ENCODE peak calls at places on chromosomes 6 and 20, in five cellular contexts. E, C, N, S and K are unnamed samples. For H4K20me1, the result is how much of the 10 kb centered on the place peaks cover.

GRCh38 chr6:7252390-7252789 is 60.6 kb downstream of the SSR1 start:
- DNase-seq in N (no peak), C (no peak), E (no peak), S (no peak), K (no peak)

GRCh38 chr6:143863754-143864153 is 520 bp upstream of the ZC2HC1B start:
- DNase-seq in N (no peak), S (no peak), C (no peak), E (no peak), K (no peak)

GRCh38 chr6:53326372-53327016 is 22.3 kb downstream of the ELOVL5 start:
- DNase-seq in S (peak), N (no peak), C (peak), E (no peak), K (peak)

GRCh38 chr6:105981002-105981887 is 104.9 kb upstream of the PRDM1 start:
- DNase-seq in E (peak), C (no peak), N (no peak), S (peak), K (no peak)

GRCh38 chr20:24475356-24475755 is 5.9 kb downstream of the SYNDIG1 start:
- DNase-seq in E (no peak), S (no peak), C (no peak), N (no peak), K (no peak)

GRCh38 chr20:49286689-49287551 is 9.1 kb upstream of the ZNFX1 start:
- DNase-seq in S (peak), C (no peak), E (peak), N (no peak), K (no peak)

GRCh38 chr20:47117789-47118188 is 223.1 kb downstream of the EYA2 start:
- DNase-seq in N (no peak), S (no peak), C (no peak), E (no peak), K (no peak)

GRCh38 chr6:56220078-56220477 is 27.3 kb downstream of the COL21A1 start:
- DNase-seq in N (no peak), C (no peak), E (no peak), S (no peak), K (no peak)

GRCh38 chr20:46739441-46740213 is 30.2 kb downstream of the SLC2A10 start:
- DNase-seq in E (no peak), S (peak), N (no peak), C (peak), K (no peak)

GRCh38 chr6:37860226-37860839 is 40.8 kb downstream of the ZFAND3 start:
- DNase-seq in N (peak), S (peak), E (peak), C (peak), K (peak)

GRCh38 chr6:72151742-72152141 is 265.4 kb downstream of the RIMS1 start:
- DNase-seq in N (no peak), S (no peak), C (no peak), E (no peak), K (no peak)

GRCh38 chr6:95923518-95923917 is 92.3 kb upstream of the FUT9 start:
- DNase-seq in C (peak), N (peak), S (peak), E (peak), K (no peak)

GRCh38 chr20:11752336-11752735 is 165.4 kb upstream of the BTBD3 start:
- DNase-seq in S (no peak), C (no peak), N (no peak), E (no peak), K (no peak)

GRCh38 chr6:138341176-138341575 is 36.5 kb upstream of the SMIM28 start:
- DNase-seq in C (no peak), E (no peak), N (no peak), S (no peak), K (peak)

GRCh38 chr6:138349891-138350290 is 27.8 kb upstream of the SMIM28 start:
- DNase-seq in E (no peak), S (peak), C (no peak), N (no peak), K (no peak)

GRCh38 chr6:138347840-138348239 is 29.9 kb upstream of the SMIM28 start:
- DNase-seq in S (no peak), N (no peak), C (no peak), E (no peak), K (no peak)

GRCh38 chr6:138343112-138343511 is 34.6 kb upstream of the SMIM28 start:
- DNase-seq in N (no peak), S (no peak), E (no peak), C (no peak), K (no peak)

DNA sequence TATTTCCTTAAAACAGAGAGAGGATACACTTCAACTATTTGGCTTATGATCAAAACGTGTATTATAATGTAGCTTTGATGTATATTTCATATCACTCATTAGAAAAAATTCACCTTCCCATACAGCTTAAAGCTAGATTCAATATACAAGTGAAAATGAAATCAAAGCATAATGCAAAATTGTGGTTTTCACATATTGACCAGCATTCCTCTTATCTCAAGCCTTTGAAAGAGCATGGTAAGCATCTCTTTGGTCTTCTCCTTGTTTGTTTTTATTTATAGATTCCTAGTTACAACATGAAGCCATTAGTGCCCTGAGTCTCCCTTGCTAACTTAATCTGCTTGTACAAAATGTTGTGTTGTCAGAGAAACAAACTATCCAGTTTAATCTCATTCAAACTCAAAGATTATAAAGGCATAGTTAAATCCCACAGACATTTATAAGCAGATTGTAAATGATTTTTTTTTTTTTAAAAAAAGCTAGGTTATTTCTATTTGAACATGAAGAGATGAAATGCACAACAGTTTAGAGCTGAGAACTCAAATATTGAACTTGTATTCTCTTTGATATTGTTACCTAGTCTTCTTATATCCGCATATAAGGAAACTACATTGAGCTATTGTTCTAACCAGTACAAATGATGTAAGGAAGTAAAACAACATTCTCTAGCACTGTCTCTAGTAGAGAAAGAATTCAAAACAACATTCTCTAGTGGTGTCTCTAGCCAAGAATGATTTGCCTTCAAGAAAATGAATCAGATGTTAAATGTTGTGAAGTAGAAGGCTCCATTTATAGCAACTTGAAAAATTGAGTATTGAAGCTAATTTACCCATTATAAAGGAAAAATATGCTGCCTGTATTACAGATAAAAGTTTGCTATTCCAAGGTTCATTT is 31.2 kb upstream of the SMIM28 start:
- DNase-seq in N (no peak), E (no peak), C (no peak), S (peak), K (peak)
- H4K20me1 ChIP-seq in N (under half), E (under half), C (under half), S (under half), K (under half)

GRCh38 chr6:27156874-27157460 is 90.5 kb upstream of the PRSS16 start:
- DNase-seq in S (peak), E (peak), C (no peak), N (no peak), K (no peak)
- H3K4me3 ChIP-seq in S (peak), E (peak), C (peak), N (peak), K (no peak)

GRCh38 chr6:15316754-15317153 is 70.9 kb downstream of the JARID2 start:
- DNase-seq in S (no peak), C (no peak), N (no peak), E (no peak), K (no peak)
- H4K20me1 ChIP-seq in S (under half), C (under half), N (under half), E (half or more), K (under half)

GRCh38 chr6:126723541-126724170 is 383.7 kb downstream of the CENPW start:
- DNase-seq in S (peak), N (no peak), C (no peak), E (no peak), K (peak)
- H3K4me3 ChIP-seq in S (peak), N (no peak), C (no peak), E (no peak), K (no peak)

GRCh38 chr20:32822189-32822588 is 2.4 kb downstream of the MAPRE1 start:
- DNase-seq in C (no peak), E (no peak), S (peak), N (no peak), K (no peak)
- H4K20me1 ChIP-seq in C (under half), E (half or more), S (under half), N (under half), K (under half)

GRCh38 chr6:157762636-157763035 is 60.4 kb upstream of the SNX9 start:
- DNase-seq in E (no peak), N (peak), C (no peak), S (peak), K (peak)

GRCh38 chr6:157763129-157763893 is 59.7 kb upstream of the SNX9 start:
- DNase-seq in N (peak), E (no peak), S (peak), C (peak), K (peak)

GRCh38 chr6:157763894-157764345 is 59.1 kb upstream of the SNX9 start:
- DNase-seq in C (no peak), N (no peak), E (no peak), S (no peak), K (no peak)

GRCh38 chr6:157761926-157762325 is 61.1 kb upstream of the SNX9 start:
- DNase-seq in S (no peak), C (no peak), E (no peak), N (no peak), K (no peak)

DNA sequence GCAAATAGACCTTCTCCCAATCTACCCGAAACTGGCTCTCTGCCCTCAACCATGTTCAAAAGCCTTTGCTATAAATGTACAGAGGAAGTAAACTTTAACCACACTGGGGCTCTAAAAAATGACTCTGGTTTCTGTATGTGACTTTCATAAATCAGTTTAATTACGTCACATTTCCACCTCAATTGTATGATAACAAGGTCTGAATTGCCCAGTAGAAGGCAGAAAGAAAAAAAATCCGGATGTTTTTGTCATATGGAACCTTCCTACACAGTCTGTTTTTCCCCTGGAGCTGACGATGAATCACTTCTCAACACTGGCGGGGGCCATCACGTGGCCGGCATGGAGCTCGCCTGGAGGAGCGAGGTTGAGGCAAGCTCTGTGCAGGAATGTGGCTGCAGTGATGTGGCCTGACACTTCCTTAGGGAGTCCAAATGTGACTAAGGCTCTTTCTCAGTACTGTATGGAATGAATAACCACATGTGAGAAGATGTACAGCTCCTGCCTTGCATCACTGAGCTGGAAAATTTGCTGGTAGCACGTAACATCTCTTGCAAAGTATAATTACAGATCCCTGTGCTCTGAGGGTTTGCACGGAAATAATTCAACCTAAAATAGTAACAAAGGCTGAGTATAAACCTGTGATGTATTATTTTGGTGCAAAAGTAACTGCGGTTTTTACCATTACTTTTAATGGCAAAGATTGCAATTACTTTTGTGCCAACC is 58.5 kb upstream of the SNX9 start:
- DNase-seq in S (peak), C (peak), N (peak), E (peak), K (peak)
- H3K4me3 ChIP-seq in S (peak), C (peak), N (no peak), E (no peak), K (peak)

DNA sequence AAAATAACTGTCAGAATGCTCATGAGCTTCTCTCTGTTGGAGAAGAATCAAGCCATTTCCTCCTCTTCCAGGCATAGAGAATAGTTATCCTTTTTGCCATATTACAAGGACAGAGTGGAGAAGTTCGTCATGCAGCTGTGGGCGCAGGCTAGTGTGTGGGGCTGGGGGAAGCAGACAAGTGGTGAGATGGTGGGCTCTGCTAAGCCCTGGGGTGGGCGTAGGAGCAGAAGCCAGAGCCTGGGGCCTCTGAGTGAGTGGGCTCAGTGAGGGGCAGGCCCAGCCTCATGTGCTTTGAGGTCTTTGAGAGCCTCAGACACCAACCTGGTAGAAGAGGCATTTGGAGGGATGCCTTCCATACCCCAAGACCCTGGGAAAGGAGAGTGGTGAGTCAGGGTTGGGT is 19.4 kb downstream of the ARID1B start:
- DNase-seq in C (no peak), N (no peak), E (no peak), S (no peak), K (no peak)
- H4K20me1 ChIP-seq in C (under half), N (under half), E (half or more), S (under half), K (under half)

GRCh38 chr6:39731565-39731964 is 6.4 kb upstream of the KIF6 start:
- DNase-seq in N (no peak), S (no peak), C (no peak), E (peak), K (no peak)

GRCh38 chr6:39724787-39725631 is at the start of gene KIF6:
- DNase-seq in C (no peak), E (peak), N (peak), S (peak), K (peak)

GRCh38 chr6:39729945-39730344 is 4.7 kb upstream of the KIF6 start:
- DNase-seq in N (no peak), C (no peak), S (no peak), E (no peak), K (no peak)

DNA sequence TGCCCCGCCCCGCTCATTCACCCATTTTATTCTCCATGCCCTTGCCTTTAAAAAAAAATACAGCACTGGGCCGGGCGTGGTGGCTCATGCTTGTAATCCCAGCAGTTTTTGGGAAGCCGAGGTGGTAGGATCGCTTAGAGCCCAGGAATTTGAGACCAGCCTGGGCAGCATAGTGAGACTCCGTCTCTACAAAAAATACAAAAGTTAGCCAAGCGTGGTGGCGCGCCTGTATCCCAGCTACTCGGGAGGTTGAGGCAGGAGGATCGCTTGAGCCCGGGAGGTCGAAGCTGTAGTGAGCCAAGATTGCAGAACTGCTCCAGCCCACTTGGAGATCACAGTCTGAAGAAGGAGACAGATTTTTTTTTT is 407 bp upstream of the KIF6 start:
- DNase-seq in N (no peak), E (no peak), C (no peak), S (no peak), K (no peak)
- H3K4me3 ChIP-seq in N (peak), E (peak), C (no peak), S (peak), K (no peak)